ENCODE peak calls at places on chromosome 20, in nine cellular contexts. X is activated CD4-positive, alpha-beta memory T cell treated with anti-CD3 and anti-CD28 coated beads, Interleukin-2, amount 10 ng/mL, durations not matched to agents 7 days and 5 days; L is IMR-90; F is H4; S is endothelial cell of umbilical vein; V is NCI-H1105; W is activated T-cell treated with anti-CD3 and anti-CD28 coated beads for 1 hour; N is adipocyte; D is kidney tubule cell. O is an unnamed sample.

GRCh38 chr20:31788578-31788977 is 30.6 kb upstream of the MYLK2 start:
- DNase-seq in W (no peak), V (no peak), F (no peak), D (peak), S (no peak), X (no peak), L (peak), N (peak), O (peak)

GRCh38 chr20:63158845-63159244 is 57.1 kb downstream of the YTHDF1 start:
- DNase-seq in D (no peak), X (no peak), F (no peak), S (no peak), N (no peak), V (no peak), L (no peak), W (no peak), O (no peak)

GRCh38 chr20:47318027-47318595 is 38.4 kb downstream of the ZMYND8 start:
- DNase-seq in S (no peak), L (peak), N (peak), D (peak), F (no peak), W (no peak), V (no peak), X (no peak), O (peak)

GRCh38 chr20:45779011-45779915 is 12.4 kb downstream of the WFDC3 start:
- DNase-seq in V (no peak), W (no peak), X (no peak), S (peak), F (peak), L (peak), D (peak), N (peak), O (peak)

GRCh38 chr20:18705490-18705889 is 108.1 kb upstream of the SCP2D1 start:
- DNase-seq in X (no peak), F (no peak), W (no peak), S (no peak), V (no peak), L (peak), D (peak), N (peak), O (peak)

GRCh38 chr20:54633903-54634302 is 158.5 kb downstream of the DOK5 start:
- DNase-seq in V (no peak), D (no peak), W (no peak), N (no peak), X (no peak), F (no peak), L (no peak), S (no peak), O (no peak)

GRCh38 chr20:63090682-63091571 is 84.2 kb upstream of the BHLHE23 start:
- DNase-seq in N (no peak), L (no peak), D (no peak), X (no peak), V (no peak), S (no peak), F (no peak), W (no peak), O (no peak)

GRCh38 chr20:61605862-61606557 is 353.9 kb downstream of the CDH4 start:
- DNase-seq in X (no peak), V (no peak), L (no peak), S (no peak), D (no peak), F (no peak), N (no peak), W (no peak), O (no peak)

GRCh38 chr20:46979603-46980241 is 85.1 kb downstream of the EYA2 start:
- DNase-seq in V (no peak), L (no peak), N (no peak), X (peak), F (no peak), D (no peak), W (no peak), S (no peak), O (no peak)

GRCh38 chr20:50217207-50217949 is 26.7 kb downstream of the CEBPB start:
- DNase-seq in V (no peak), D (no peak), N (no peak), F (no peak), W (no peak), X (no peak), L (no peak), S (no peak), O (no peak)

GRCh38 chr20:1825492-1825891 is 69.7 kb upstream of the SIRPA start:
- DNase-seq in S (peak), L (peak), X (no peak), V (no peak), F (no peak), N (peak), W (no peak), D (peak), O (peak)

GRCh38 chr20:33576432-33576883 is 85.7 kb upstream of the C20orf144 start:
- DNase-seq in X (no peak), D (no peak), L (peak), V (peak), W (no peak), F (no peak), S (no peak), N (no peak), O (peak)

GRCh38 chr20:38674178-38675133 is 49.8 kb upstream of the SLC32A1 start:
- DNase-seq in D (peak), V (no peak), S (peak), F (peak), L (peak), X (peak), N (peak), W (peak), O (peak)

GRCh38 chr20:25534845-25535244 is 50.5 kb downstream of the NINL start:
- DNase-seq in F (no peak), X (no peak), S (no peak), N (no peak), V (no peak), L (no peak), W (no peak), D (no peak), O (no peak)

GRCh38 chr20:6641012-6641411 is 126.5 kb upstream of the BMP2 start:
- DNase-seq in F (no peak), W (no peak), L (no peak), X (no peak), V (no peak), S (peak), D (no peak), N (no peak), O (no peak)

GRCh38 chr20:61886721-61887658 is 178.7 kb downstream of the TAF4 start:
- DNase-seq in L (peak), N (peak), V (peak), W (peak), X (peak), S (peak), F (peak), D (peak), O (peak)

GRCh38 chr20:63594043-63594561 is 20.1 kb upstream of the HELZ2 start:
- DNase-seq in S (peak), D (no peak), V (no peak), X (no peak), F (peak), W (no peak), N (peak), L (peak), O (peak)

GRCh38 chr20:51456511-51457280 is 85.8 kb downstream of the NFATC2 start:
- DNase-seq in V (peak), L (peak), D (peak), S (peak), X (no peak), N (peak), F (peak), W (no peak), O (peak)

GRCh38 chr20:38536310-38536709 is 44.7 kb upstream of the ADIG start:
- DNase-seq in X (no peak), W (no peak), V (no peak), S (no peak), N (peak), F (no peak), L (peak), D (peak), O (no peak)

GRCh38 chr20:47774081-47774777 is 11.1 kb downstream of the SULF2 start:
- DNase-seq in F (no peak), L (no peak), N (no peak), S (peak), X (no peak), W (no peak), V (peak), D (peak), O (no peak)

GRCh38 chr20:31674895-31675827 is 37.4 kb downstream of the COX4I2 start:
- DNase-seq in S (peak), L (peak), D (peak), N (peak), W (peak), V (no peak), F (peak), X (peak), O (peak)

GRCh38 chr20:46215913-46216707 is 92.2 kb downstream of the CDH22 start:
- DNase-seq in X (no peak), F (peak), V (no peak), N (peak), D (peak), W (no peak), L (peak), S (peak), O (peak)

GRCh38 chr20:35146922-35147574 is at the start of gene EDEM2:
- DNase-seq in S (peak), N (peak), D (peak), W (peak), F (peak), V (peak), X (peak), L (peak), O (peak)